ENCODE peak calls at places on chromosomes 16 and 17, in five cellular contexts. F is tibial nerve; V is tibial artery; X is IMR-90; E is CD8-positive, alpha-beta T cell. M is an unnamed sample. For H3K4me1, the result is how much of the 10 kb centered on the place peaks cover.

GRCh38 chr16:74936902-74937560 is 47.9 kb downstream of the WDR59 start:
- DNase-seq in F (no peak), V (no peak), X (peak), E (no peak), M (no peak)

GRCh38 chr17:57544381-57544780 is 200.7 kb downstream of the CCDC182 start:
- DNase-seq in F (no peak), V (no peak), X (no peak), E (no peak), M (no peak)

GRCh38 chr17:34360571-34360970 is 2.5 kb downstream of the CCL1 start:
- DNase-seq in F (no peak), V (no peak), X (no peak), E (no peak), M (no peak)

GRCh38 chr16:27177031-27177774 is 26.1 kb upstream of the KDM8 start:
- DNase-seq in F (no peak), V (no peak), X (peak), E (no peak), M (no peak)

GRCh38 chr16:22050963-22051362 is 41.4 kb upstream of the VWA3A start:
- DNase-seq in F (no peak), V (no peak), X (no peak), E (no peak), M (no peak)

GRCh38 chr17:19302791-19303233 is 59.7 kb downstream of the B9D1 start:
- DNase-seq in F (no peak), V (no peak), X (no peak), E (no peak), M (no peak)

GRCh38 chr16:6280055-6280454 is 1052.6 kb upstream of the RBFOX1 start:
- DNase-seq in F (no peak), V (no peak), X (no peak), E (no peak), M (no peak)

GRCh38 chr17:48995871-48996695 is 1.1 kb upstream of the IGF2BP1 start:
- DNase-seq in F (no peak), V (no peak), X (no peak), E (no peak), M (peak)

GRCh38 chr17:44121206-44121605 is 2.2 kb downstream of the HDAC5 start:
- DNase-seq in F (no peak), V (no peak), X (no peak), E (no peak), M (no peak)

GRCh38 chr16:57039148-57039812 is 49.9 kb downstream of the NLRC5 start:
- DNase-seq in F (no peak), V (no peak), X (peak), E (peak), M (no peak)

GRCh38 chr16:83878838-83879237 is 20.1 kb upstream of the MLYCD start:
- DNase-seq in F (peak), V (no peak), X (peak), E (no peak), M (no peak)

GRCh38 chr16:84618428-84619102 is 687 bp upstream of the COTL1 start:
- DNase-seq in F (no peak), V (no peak), X (peak), E (no peak), M (no peak)

GRCh38 chr17:35313875-35314409 is 59.5 kb downstream of the SLFN11 start:
- DNase-seq in F (no peak), V (no peak), X (no peak), E (peak), M (no peak)

GRCh38 chr17:181213-182163 is at the start of gene DOC2B:
- DNase-seq in F (no peak), V (no peak), X (peak), E (peak), M (no peak)

GRCh38 chr17:45248132-45248936 is 13.6 kb downstream of the SPATA32 start:
- DNase-seq in F (no peak), V (no peak), X (no peak), E (peak), M (no peak)

GRCh38 chr17:80168371-80168770 is 1.5 kb upstream of the CARD14 start:
- DNase-seq in F (no peak), V (no peak), X (no peak), E (no peak), M (no peak)

GRCh38 chr17:3890893-3891219 is 2.0 kb downstream of the CAMKK1 start:
- DNase-seq in F (no peak), V (no peak), X (no peak), E (no peak), M (no peak)
- H3K27ac ChIP-seq in F (peak), V (peak), X (no peak), E (no peak), M (no peak)

GRCh38 chr17:5416886-5417285 is 2.6 kb downstream of the NUP88 start:
- DNase-seq in F (no peak), V (no peak), X (no peak), E (no peak), M (no peak)
- H3K4me1 ChIP-seq in F (under half), V (under half), X (under half), E (under half), M (under half)

GRCh38 chr17:75897076-75898019 is 597 bp upstream of the TRIM65 start:
- DNase-seq in F (peak), V (peak), X (no peak), E (no peak), M (no peak)
- H3K27ac ChIP-seq in F (peak), V (peak), X (peak), E (peak), M (no peak)

DNA sequence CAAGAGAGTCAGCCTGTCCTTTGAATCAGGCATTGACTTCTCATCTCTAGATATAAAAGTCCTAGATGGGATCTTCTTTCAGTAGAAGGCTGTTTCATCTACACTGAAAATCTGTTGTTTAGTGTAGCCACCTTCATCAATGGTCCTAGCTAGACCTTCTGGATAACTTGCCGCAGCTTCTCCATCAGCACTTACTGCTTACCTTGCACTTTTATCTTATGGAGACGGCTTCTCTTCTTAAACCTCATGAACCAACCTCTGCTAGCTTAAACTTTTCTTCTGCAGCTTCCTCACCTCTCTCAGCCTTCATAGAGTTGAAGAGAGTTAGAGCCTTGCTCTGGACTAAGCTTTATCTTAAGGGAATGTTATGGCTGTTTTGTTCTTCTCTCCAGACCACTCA is 5.4 kb upstream of the MMP2 start:
- DNase-seq in F (no peak), V (no peak), X (no peak), E (no peak), M (no peak)
- H3K4me1 ChIP-seq in F (under half), V (under half), X (under half), E (under half), M (under half)

M was measured in iPS DF 6.9.